ENCODE peak calls at places on chromosome 9, in four cellular contexts. Y is astrocyte of the spinal cord; J is fibroblast of pulmonary artery; Q is CD8-positive, alpha-beta T cell. A is an unnamed sample.
A peak's percentile ranks its signal among the peaks of the same experiment; 100 is the strongest.

GRCh38 chr9:127523312-127523851 is 72.1 kb downstream of the LRSAM1 start:
- DNase-seq in Y (peak; percentile 41), J (peak; percentile 66), Q (no peak), A (no peak)

GRCh38 chr9:121498487-121499176 is 1.0 kb downstream of the GGTA1 start:
- DNase-seq in Y (peak; percentile 21), J (peak; percentile 67), Q (no peak), A (peak; percentile 14)

GRCh38 chr9:38488156-38488698 is 64.0 kb upstream of the IGFBPL1 start:
- DNase-seq in Y (no peak), J (no peak), Q (no peak), A (no peak)

GRCh38 chr9:65404232-65405006 is 119.4 kb upstream of the FOXD4L5 start:
- DNase-seq in Y (no peak), J (no peak), Q (no peak), A (no peak)

GRCh38 chr9:89185980-89186379 is 7.4 kb upstream of the SHC3 start:
- DNase-seq in Y (peak; percentile 23), J (peak; percentile 57), Q (no peak), A (no peak)

GRCh38 chr9:107020040-107020530 is 157.1 kb downstream of the ZNF462 start:
- DNase-seq in Y (peak; percentile 98), J (peak; percentile 93), Q (no peak), A (no peak)

GRCh38 chr9:89422151-89422918 is 75.6 kb downstream of the SEMA4D start:
- DNase-seq in Y (peak; percentile 73), J (peak; percentile 7), Q (peak; percentile 75), A (no peak)

GRCh38 chr9:95129651-95130291 is 187.7 kb downstream of the FANCC start:
- DNase-seq in Y (no peak), J (no peak), Q (no peak), A (no peak)

GRCh38 chr9:130651752-130652151 is 12.6 kb upstream of the PRDM12 start:
- DNase-seq in Y (no peak), J (no peak), Q (no peak), A (no peak)

GRCh38 chr9:3023449-3023848 is 179.6 kb upstream of the PUM3 start:
- DNase-seq in Y (no peak), J (no peak), Q (no peak), A (no peak)

GRCh38 chr9:83596899-83597504 is 25.9 kb upstream of the IDNK start:
- DNase-seq in Y (peak; percentile 35), J (peak; percentile 44), Q (no peak), A (peak; percentile 42)
- TF ChIP-seq CTCF in Y (peak; percentile 71), J (peak; percentile 65), Q (peak; percentile 63), A (peak; percentile 73)

GRCh38 chr9:78439192-78439865 is 142.4 kb downstream of the PSAT1 start:
- DNase-seq in Y (peak; percentile 90), J (peak; percentile 89), Q (peak; percentile 38), A (peak; percentile 68)
- TF ChIP-seq CTCF in Y (peak; percentile 91), J (peak; percentile 95), Q (peak; percentile 96), A (peak; percentile 68)

GRCh38 chr9:134328841-134329575 is 2.8 kb downstream of the RXRA start:
- DNase-seq in Y (no peak), J (peak; percentile 43), Q (no peak), A (no peak)

GRCh38 chr9:134327671-134328231 is 1.5 kb downstream of the RXRA start:
- DNase-seq in Y (no peak), J (no peak), Q (no peak), A (no peak)

GRCh38 chr9:134329576-134329855 is 3.3 kb downstream of the RXRA start:
- DNase-seq in Y (no peak), J (no peak), Q (no peak), A (no peak)

GRCh38 chr9:134326754-134327526 is 685 bp downstream of the RXRA start:
- DNase-seq in Y (peak; percentile 48), J (no peak), Q (no peak), A (no peak)

GRCh38 chr9:134328341-134328840 is 2.1 kb downstream of the RXRA start:
- DNase-seq in Y (no peak), J (no peak), Q (no peak), A (no peak)
- TF ChIP-seq CTCF in Y (no peak), J (no peak), Q (no peak), A (no peak)

DNA sequence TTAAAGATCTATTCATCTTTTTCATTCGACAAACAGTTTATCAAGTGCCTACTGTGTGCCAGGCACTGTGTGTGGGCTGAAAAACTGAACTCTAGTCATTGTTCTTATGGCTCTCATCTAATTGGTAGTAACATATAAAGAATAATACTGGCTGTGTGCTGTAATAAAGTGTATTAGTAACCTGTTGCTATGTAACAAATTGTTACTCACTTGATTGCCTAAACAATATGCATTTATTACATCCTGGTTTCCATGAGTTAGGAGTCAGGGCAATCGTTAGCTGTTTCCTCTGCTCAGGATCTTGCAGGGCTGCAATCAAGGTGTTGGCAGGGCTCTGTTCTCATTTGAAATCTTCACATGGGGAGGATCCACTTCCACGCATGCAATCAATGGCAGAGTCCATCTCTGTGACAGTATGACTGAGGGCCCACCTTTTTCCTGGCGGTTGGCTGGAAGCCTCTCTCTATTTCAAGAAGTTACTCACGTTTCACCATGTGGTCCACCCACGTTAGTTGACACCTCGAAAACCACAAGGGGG is 7.1 kb upstream of the WHRN start:
- DNase-seq in Y (no peak), J (no peak), Q (no peak), A (no peak)
- TF ChIP-seq CTCF in Y (no peak), J (no peak), Q (no peak), A (no peak)

GRCh38 chr9:18250051-18250450 is 223.9 kb upstream of the ADAMTSL1 start:
- DNase-seq in Y (no peak), J (no peak), Q (no peak), A (no peak)

GRCh38 chr9:18240213-18240612 is 233.7 kb upstream of the ADAMTSL1 start:
- DNase-seq in Y (no peak), J (no peak), Q (no peak), A (no peak)

DNA sequence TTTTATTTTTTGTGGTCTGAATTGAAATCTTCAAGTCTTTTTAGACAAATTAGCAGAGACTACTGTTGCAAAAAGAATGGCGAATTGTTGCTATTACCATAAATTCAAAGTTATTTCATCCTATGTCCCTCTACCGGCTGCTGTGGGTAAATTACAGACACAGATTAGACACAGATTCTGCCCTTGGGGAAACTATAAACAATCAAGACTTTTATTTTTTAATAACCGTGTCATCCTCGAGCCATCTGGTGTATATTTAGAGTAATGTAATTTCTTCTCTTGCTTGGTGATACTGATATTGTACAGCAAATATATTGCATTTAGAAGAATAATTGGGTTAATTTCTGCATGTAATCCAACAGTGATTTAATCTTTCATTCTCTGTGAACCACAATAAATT is 228.0 kb upstream of the ADAMTSL1 start:
- DNase-seq in Y (no peak), J (no peak), Q (no peak), A (no peak)
- TF ChIP-seq CTCF in Y (peak; percentile 43), J (peak; percentile 32), Q (no peak), A (no peak)

DNA sequence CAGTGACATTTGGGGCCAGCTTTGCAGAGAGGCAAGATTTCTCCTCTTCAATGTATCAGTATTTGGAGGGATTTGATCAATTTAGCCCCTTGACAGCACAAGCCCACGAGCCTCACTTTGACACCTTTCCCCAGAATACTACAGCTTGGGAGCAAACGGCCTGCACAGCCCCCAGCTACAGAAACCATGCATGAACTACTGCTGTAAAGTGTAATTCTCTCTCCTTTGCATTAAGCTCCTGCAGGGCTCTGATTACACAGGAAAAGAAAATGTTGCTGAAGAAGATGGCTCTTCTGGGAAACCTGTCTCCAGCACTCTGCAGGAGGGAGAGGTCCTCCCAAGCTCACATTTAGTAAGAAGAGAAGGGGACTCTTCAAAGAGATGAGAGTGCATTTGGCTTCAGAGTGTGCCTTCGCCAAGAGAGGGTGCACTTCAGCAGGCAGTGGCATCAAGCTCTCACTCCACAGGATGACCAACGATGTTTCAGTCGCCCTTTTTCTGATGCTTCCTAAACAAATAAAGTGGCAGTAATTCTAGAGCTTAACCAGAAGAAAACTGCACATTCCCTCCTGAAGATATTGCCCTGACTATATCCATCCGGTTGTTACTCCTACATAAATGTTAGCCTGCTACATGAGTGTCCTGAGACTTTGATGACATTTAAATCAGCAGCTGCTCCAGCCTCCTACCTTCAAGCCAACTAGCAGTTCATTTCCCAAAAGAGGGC is 272.1 kb downstream of the AUH start:
- DNase-seq in Y (peak; percentile 66), J (peak; percentile 77), Q (no peak), A (peak; percentile 37)
- TF ChIP-seq CTCF in Y (peak; percentile 73), J (peak; percentile 67), Q (no peak), A (no peak)

GRCh38 chr9:99855467-99856176 is 33.9 kb downstream of the NR4A3 start:
- DNase-seq in Y (no peak), J (no peak), Q (no peak), A (no peak)
- TF ChIP-seq CTCF in Y (peak; percentile 19), J (no peak), Q (no peak), A (no peak)

DNA sequence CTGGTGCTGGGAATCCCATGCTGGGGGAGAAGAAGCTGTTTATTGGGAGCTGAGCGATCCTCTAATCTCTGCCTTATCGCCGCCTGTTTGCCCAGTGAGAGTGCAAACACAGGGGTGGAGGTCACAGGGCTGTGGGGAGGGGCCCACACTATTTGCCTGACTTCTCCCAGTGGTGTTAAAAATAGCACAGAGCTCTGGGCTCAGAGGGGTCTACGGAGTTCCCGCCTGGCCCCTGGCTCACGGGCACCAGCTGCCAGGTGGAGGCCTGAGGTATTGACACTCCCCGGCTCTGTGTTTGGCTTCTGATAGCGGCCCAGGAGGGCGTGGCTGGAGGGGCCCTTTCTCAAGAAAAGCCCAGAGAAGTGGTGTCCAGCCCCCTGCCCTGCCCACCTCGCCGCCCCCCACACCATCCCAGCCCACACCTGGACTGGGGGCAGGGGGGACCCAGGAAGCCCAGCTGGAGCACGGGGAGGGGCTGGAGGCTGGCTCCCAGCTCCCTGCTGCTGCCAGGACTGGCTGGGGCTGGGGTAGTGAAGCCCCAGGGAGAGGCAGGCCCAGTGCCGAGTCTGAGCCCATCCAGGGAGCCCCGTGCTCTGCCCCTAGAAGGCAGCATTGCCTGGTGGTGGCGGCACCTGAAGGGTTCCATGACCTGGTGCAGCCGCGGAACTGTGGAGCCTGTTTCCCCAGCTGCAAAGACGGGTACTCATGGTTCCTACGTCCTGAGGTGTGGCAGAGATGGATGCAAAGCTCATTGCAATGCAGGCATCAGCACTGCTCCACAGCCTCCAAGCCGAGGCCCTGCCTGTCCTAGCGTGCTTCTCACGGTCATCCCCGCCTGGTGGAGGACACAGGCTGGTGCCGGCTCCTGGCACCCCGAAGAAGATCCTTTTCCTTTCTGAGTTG is 35.7 kb upstream of the EGFL7 start:
- DNase-seq in Y (no peak), J (no peak), Q (no peak), A (no peak)
- TF ChIP-seq CTCF in Y (no peak), J (no peak), Q (no peak), A (peak; percentile 20)

A was measured in Calu3.